ENCODE peak calls at places on chromosomes 12 and 14, in five cellular contexts. T is GM06990; J is GM23338; S is CD8-positive, alpha-beta T cell; P is upper lobe of left lung. C is an unnamed sample.

GRCh38 chr14:77786148-77786547 is 13.8 kb upstream of the ADCK1 start:
- DNase-seq in P (no peak), S (no peak), T (no peak), J (peak; percentile 25), C (no peak)

GRCh38 chr14:99604766-99605298 is 825 bp upstream of the CCDC85C start:
- DNase-seq in T (peak; percentile 38), P (no peak), S (peak; percentile 7), J (peak; percentile 60), C (no peak)

GRCh38 chr14:100850841-100851585 is 25.1 kb downstream of the MEG3 start:
- DNase-seq in S (peak; percentile 68), J (peak; percentile 79), P (peak; percentile 68), T (peak; percentile 46), C (peak; percentile 71)

GRCh38 chr12:102950950-102951490 is 6.5 kb upstream of the ASCL1 start:
- DNase-seq in P (no peak), J (no peak), T (no peak), S (no peak), C (peak; percentile 14)

GRCh38 chr14:25350071-25350470 is 300.1 kb upstream of the STXBP6 start:
- DNase-seq in J (no peak), S (no peak), T (no peak), P (no peak), C (no peak)

GRCh38 chr12:62625238-62625637 is 158.6 kb downstream of the MON2 start:
- DNase-seq in S (no peak), T (no peak), J (no peak), P (peak; percentile 26), C (no peak)

GRCh38 chr14:67999290-67999689 is 179.7 kb downstream of the RAD51B start:
- DNase-seq in S (no peak), T (no peak), P (no peak), J (no peak), C (no peak)

GRCh38 chr12:49212572-49212971 is 23.7 kb upstream of the TUBA1A start:
- DNase-seq in S (no peak), J (no peak), P (no peak), T (no peak), C (no peak)

GRCh38 chr12:1810201-1810930 is 10.0 kb upstream of the LRTM2 start:
- DNase-seq in P (no peak), T (no peak), J (no peak), S (no peak), C (no peak)

GRCh38 chr14:76391981-76392690 is 16.2 kb downstream of the ESRRB start:
- DNase-seq in P (no peak), J (no peak), T (no peak), S (no peak), C (no peak)

GRCh38 chr14:50573862-50574261 is 13.9 kb downstream of the ATL1 start:
- DNase-seq in T (no peak), P (no peak), J (no peak), S (no peak), C (no peak)

GRCh38 chr12:117125275-117125613 is 26.0 kb upstream of the TESC start:
- DNase-seq in S (no peak), J (no peak), P (no peak), T (no peak), C (no peak)

GRCh38 chr12:22014783-22015144 is 31.3 kb upstream of the CMAS start:
- DNase-seq in J (no peak), T (no peak), S (no peak), P (no peak), C (no peak)

GRCh38 chr12:46886541-46887041 is 60.8 kb upstream of the SLC38A4 start:
- DNase-seq in J (no peak), S (no peak), T (no peak), P (no peak), C (no peak)

DNA sequence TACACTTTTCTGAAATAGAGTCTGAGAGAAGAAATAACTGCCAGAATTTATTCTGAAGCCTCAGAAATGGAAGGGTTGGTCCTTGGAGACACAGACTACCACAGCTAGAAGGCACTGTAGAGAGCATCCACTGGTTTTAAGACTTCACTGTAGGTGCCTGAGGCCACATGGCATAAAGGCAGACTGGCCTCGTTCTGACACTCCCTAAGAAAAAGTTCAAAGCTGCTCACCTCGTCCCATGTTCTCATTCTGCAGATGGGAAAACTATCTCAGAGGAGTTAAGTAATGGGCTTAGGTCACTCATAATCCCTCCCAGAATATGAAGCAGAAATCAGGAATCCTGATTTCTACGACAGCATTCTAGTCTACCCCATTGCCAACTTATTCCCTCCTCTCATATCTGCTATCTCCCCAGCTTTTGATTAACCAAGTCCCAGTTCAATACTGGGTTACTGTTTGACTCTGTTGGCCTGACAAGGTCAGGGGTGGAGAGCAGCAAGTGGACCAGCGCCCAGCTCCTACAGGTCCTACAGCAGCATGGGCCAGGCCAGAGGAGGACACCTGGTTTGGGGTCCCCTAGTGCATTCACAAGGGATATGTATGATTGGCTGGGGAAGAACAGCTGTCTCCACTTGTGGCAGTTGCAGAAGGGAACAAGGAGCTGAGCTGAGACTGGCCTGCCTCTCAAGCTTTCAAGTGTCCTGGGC is 3.7 kb downstream of the ITGA5 start:
- DNase-seq in P (no peak), T (no peak), S (no peak), J (no peak), C (no peak)
- TF ChIP-seq CTCF in P (no peak), T (no peak), S (no peak), J (no peak), C (no peak)

DNA sequence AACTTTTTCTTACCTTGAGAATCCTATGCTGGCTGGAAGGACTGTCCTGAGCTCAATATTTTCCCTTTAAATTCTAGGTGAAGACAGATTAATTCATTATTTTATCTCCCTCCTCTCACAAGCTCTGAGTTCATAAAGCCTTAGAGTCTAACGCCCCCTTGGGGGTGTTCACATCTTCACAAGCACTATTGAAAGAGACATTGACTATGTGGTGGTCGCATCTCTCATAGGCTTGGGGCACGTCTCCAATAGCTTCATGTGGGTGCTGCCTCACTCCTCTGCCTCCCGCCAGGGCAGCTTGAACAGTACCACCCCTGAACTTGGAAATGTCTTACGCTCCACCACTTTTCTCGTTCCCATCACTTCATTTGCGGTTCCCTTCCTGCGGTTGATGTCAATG is 106.2 kb downstream of the UNC79 start:
- DNase-seq in J (peak; percentile 85), P (no peak), T (no peak), S (no peak), C (no peak)
- TF ChIP-seq CTCF in J (peak; percentile 73), P (no peak), T (peak; percentile 41), S (no peak), C (peak; percentile 31)

GRCh38 chr14:32252030-32252670 is 49.1 kb upstream of the RNU6-8 start:
- DNase-seq in J (peak; percentile 85), S (peak; percentile 19), P (peak; percentile 61), T (peak; percentile 20), C (peak; percentile 60)
- TF ChIP-seq CTCF in J (peak; percentile 92), S (peak; percentile 87), P (peak; percentile 80), T (peak; percentile 70), C (peak; percentile 86)

GRCh38 chr14:21123429-21123828 is 22.6 kb downstream of the TMEM253 start:
- DNase-seq in S (no peak), J (no peak), P (no peak), T (no peak), C (no peak)

GRCh38 chr14:21118933-21119332 is 18.1 kb downstream of the TMEM253 start:
- DNase-seq in P (no peak), T (no peak), S (no peak), J (no peak), C (no peak)

DNA sequence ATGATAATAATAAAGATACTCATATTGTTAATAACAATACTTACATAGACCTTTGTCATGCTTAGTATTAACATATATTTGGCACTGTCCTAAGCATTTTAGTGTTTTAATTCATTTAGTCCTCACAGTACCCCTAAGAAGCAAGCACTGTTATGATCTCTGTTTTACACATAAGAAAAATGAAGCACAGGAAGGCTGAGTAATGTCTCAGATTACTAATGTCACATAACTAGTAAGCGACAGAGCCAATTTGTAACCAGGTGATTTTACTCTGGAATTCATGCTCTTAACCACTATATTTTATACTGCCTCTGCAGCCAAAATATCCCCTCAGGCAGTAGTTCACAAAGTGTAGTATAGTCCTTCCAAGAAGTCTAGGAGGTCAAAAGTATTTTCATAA is 20.2 kb downstream of the TMEM253 start:
- DNase-seq in P (no peak), T (no peak), S (no peak), J (no peak), C (no peak)
- TF ChIP-seq CTCF in P (no peak), T (no peak), S (no peak), J (no peak), C (no peak)

DNA sequence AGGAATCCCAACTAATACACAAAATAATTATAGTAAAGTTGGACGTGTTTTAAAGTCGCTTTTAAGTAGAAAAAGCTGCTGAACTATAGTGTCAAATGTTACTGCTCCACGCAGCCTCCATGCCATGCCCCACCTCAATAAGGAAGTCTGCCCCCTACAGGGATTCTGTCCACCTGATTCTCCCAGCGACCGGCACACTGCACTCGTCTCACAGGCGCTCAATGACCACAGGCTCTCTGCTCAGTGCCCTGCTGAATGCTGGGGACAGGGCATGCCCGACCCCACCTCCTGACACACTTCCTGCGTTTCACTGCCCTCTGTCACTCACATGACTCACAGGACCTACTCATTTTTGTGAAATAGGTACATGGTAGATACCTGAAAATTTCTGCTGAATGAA is 48.9 kb downstream of the BDKRB1 start:
- DNase-seq in P (no peak), S (no peak), J (peak; percentile 81), T (no peak), C (no peak)
- TF ChIP-seq CTCF in P (no peak), S (no peak), J (peak; percentile 53), T (peak; percentile 16), C (no peak)

C was measured in GM10248.